ENCODE peak calls at places on chromosome 22, in nine cellular contexts. L is psoas muscle, U is transverse colon, Q is IMR-90, Y is mammary epithelial cell, J is heart left ventricle, N is brain microvascular endothelial cell, X is GM23338, G is MM.1S. T is an unnamed sample.

GRCh38 chr22:46833228-46833627 is 70.8 kb downstream of the TBC1D22A start:
- DNase-seq in L (no peak), U (no peak), Q (peak; percentile 25), Y (peak; percentile 20), J (no peak), N (peak; percentile 23), X (peak; percentile 88), G (no peak), T (no peak)

GRCh38 chr22:22037740-22038139 is 55.2 kb upstream of the TOP3B start:
- DNase-seq in L (no peak), U (no peak), Q (peak; percentile 91), Y (no peak), J (no peak), N (peak; percentile 88), X (no peak), G (no peak), T (no peak)

GRCh38 chr22:46652081-46652929 is 32.1 kb downstream of the GRAMD4 start:
- DNase-seq in L (no peak), U (peak; percentile 48), Q (peak; percentile 28), Y (no peak), J (peak; percentile 74), N (peak; percentile 48), X (no peak), G (no peak), T (no peak)

GRCh38 chr22:50505776-50506610 is 1.5 kb downstream of the LMF2 start:
- DNase-seq in L (no peak), U (no peak), Q (no peak), Y (no peak), J (no peak), N (no peak), X (no peak), G (no peak), T (peak; percentile 57)

GRCh38 chr22:23077627-23078461 is 7.5 kb downstream of the GNAZ start:
- DNase-seq in L (no peak), U (no peak), Q (no peak), Y (no peak), J (no peak), N (no peak), X (no peak), G (no peak), T (no peak)

GRCh38 chr22:27993774-27994350 is 74.8 kb upstream of the PITPNB start:
- DNase-seq in L (no peak), U (peak; percentile 4), Q (no peak), Y (no peak), J (no peak), N (no peak), X (no peak), G (no peak), T (peak; percentile 28)

GRCh38 chr22:23269441-23270211 is 89.3 kb downstream of the BCR start:
- DNase-seq in L (no peak), U (no peak), Q (no peak), Y (no peak), J (no peak), N (no peak), X (peak; percentile 83), G (no peak), T (no peak)

GRCh38 chr22:23061471-23062280 is 8.6 kb upstream of the GNAZ start:
- DNase-seq in L (no peak), U (no peak), Q (no peak), Y (no peak), J (no peak), N (no peak), X (no peak), G (no peak), T (peak; percentile 36)

GRCh38 chr22:44968736-44969135 is 41.1 kb downstream of the PHF21B start:
- DNase-seq in L (no peak), U (no peak), Q (no peak), Y (no peak), J (no peak), N (no peak), X (peak; percentile 64), G (no peak), T (no peak)

GRCh38 chr22:24957043-24957442 is 4.5 kb downstream of the KIAA1671 start:
- DNase-seq in L (no peak), U (no peak), Q (no peak), Y (peak; percentile 69), J (no peak), N (no peak), X (no peak), G (no peak), T (no peak)

GRCh38 chr22:26322179-26322905 is 106.7 kb upstream of the ASPHD2 start:
- DNase-seq in L (no peak), U (no peak), Q (peak; percentile 77), Y (peak; percentile 92), J (no peak), N (peak; percentile 71), X (no peak), G (no peak), T (peak; percentile 83)

GRCh38 chr22:28802595-28803087 is 2.3 kb upstream of the XBP1 start:
- DNase-seq in L (no peak), U (no peak), Q (no peak), Y (no peak), J (no peak), N (no peak), X (no peak), G (peak; percentile 68), T (no peak)

GRCh38 chr22:21766933-21767462 is 31.4 kb upstream of the YPEL1 start:
- DNase-seq in L (no peak), U (peak; percentile 29), Q (no peak), Y (no peak), J (no peak), N (no peak), X (no peak), G (no peak), T (no peak)

DNA sequence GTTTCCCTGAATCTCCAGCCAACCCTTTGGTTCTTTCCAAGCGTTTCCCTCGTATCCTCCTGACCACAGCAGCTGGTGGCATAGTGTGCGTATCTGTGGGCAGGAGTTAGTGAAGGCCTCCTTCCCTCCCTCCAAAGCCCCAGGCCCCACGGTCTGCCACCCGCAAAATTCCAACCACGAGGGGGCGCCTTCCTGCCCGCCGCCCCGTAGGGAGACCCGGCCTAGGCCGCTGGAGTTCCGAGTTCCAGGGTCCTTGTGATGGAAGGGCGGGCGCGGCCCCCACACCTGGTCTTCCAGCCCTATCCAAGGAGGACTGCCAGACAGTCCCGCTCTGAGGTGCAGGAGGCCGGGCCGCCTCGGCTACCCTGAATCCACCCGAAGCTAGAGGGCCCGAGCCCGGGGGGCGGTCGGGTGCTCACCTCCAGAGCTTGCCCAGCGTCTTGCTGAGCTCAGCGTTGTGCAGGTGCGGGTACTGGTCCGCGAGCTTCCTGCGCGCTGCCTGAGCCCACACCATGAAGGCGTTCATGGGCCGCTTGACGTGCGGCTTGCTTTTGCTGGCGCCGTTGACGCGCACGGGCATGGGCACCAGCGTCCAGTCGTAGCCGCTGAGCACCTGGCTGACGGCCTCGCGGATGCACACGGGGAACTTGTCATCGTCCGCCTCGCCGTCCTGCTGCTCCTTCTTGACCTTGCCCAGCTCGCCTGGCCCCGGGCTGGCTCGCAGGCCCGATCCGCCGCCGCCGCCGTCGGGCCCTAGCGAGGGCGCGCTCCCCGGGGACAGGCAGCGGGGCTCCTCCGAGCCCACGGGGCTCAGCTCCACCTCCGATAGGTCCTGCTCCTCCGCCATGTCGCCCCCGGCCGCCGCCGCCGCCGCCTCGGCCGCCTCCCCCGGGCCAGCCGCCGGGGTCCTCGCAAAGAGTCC is 1.2 kb downstream of the SOX10 start:
- DNase-seq in L (no peak), U (no peak), Q (no peak), Y (no peak), J (no peak), N (no peak), X (peak; percentile 87), G (no peak), T (no peak)
- TF ChIP-seq CTCF in L (no peak), U (no peak), Q (peak; percentile 17), Y (no peak), J (peak; percentile 21), N (peak; percentile 59), X (peak; percentile 93), G (peak; percentile 7), T (no peak)

GRCh38 chr22:32476804-32477203 is 2.2 kb downstream of the FBXO7 start:
- DNase-seq in L (no peak), U (no peak), Q (no peak), Y (no peak), J (no peak), N (no peak), X (no peak), G (no peak), T (no peak)

GRCh38 chr22:32476286-32476685 is 1.7 kb downstream of the FBXO7 start:
- DNase-seq in L (no peak), U (no peak), Q (no peak), Y (no peak), J (no peak), N (no peak), X (no peak), G (peak; percentile 55), T (no peak)

GRCh38 chr22:32474635-32475427 is at the start of gene FBXO7:
- DNase-seq in L (peak; percentile 96), U (peak; percentile 93), Q (peak; percentile 90), Y (peak; percentile 92), J (peak; percentile 93), N (peak; percentile 92), X (peak; percentile 94), G (peak; percentile 91), T (peak; percentile 82)

GRCh38 chr22:32473388-32473952 is 1.1 kb upstream of the FBXO7 start:
- DNase-seq in L (no peak), U (peak; percentile 30), Q (peak; percentile 70), Y (peak; percentile 44), J (no peak), N (peak; percentile 65), X (peak; percentile 83), G (peak; percentile 73), T (no peak)

GRCh38 chr22:32475428-32476010 is 908 bp downstream of the FBXO7 start:
- DNase-seq in L (no peak), U (peak; percentile 47), Q (no peak), Y (no peak), J (peak; percentile 31), N (no peak), X (peak; percentile 39), G (peak; percentile 61), T (no peak)
- H3K27ac ChIP-seq in L (peak overlapping the region; percentile 99), U (peak overlapping the region; percentile 97), Q (peak overlapping the region; percentile 88), Y (peak overlapping the region; percentile 87), J (peak overlapping the region; percentile 97), N (peak overlapping the region; percentile 93), X (peak overlapping the region; percentile 27), G (peak overlapping the region; percentile 88), T (peak overlapping the region; percentile 82)

GRCh38 chr22:40597541-40598453 is 38.7 kb downstream of the MRTFA start:
- DNase-seq in L (no peak), U (no peak), Q (peak; percentile 41), Y (peak; percentile 65), J (no peak), N (no peak), X (no peak), G (no peak), T (no peak)
- H3K4me3 ChIP-seq in L (peak overlapping the region; percentile 31), U (no peak overlapping the region), Q (no peak overlapping the region), Y (peak overlapping the region; percentile 27), J (no peak overlapping the region), N (no peak overlapping the region), X (no peak overlapping the region), G (no peak overlapping the region), T (no peak overlapping the region)

DNA sequence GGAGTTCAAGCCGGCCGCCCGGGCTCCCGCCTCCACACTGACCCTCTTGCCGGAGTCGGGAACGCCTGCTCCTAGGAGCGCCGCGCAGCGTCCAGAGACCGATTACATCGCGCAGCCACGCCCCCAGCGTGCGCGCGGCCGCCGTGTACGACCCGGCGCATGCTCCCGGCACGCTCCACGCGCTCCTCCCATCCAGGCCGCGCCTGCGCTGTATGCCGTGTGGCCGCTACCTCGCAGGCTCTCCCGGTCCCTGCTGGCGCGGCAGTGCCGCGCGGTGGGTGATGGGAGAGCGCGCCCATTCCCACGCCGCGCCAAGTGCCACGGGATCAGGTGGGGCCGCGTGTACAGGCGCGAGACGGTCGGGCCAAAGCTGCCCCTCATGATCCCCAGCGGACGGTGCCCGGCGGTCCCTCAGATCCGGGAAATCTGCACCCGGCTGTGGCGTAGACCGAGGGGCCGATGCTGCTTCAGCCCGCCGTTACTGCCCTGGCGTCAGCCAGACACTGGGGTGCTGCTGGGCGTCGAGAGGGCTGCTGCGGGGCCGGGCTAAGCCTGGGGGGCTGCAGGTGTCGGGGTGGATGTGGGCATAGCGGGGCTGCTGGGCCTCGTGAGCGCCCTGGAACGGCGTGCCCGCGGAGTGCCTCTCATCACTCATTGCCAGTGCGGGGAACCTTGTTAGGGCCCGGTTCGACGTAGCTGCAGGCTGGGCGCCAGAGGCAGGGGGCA is at the start of the genes GNB1L and RTL10:
- DNase-seq in L (peak; percentile 98), U (peak; percentile 98), Q (peak; percentile 96), Y (peak; percentile 96), J (peak; percentile 97), N (peak; percentile 93), X (peak; percentile 98), G (peak; percentile 98), T (peak; percentile 95)
- TF ChIP-seq CTCF in L (no peak), U (peak; percentile 16), Q (peak; percentile 27), Y (no peak), J (peak; percentile 10), N (no peak), X (no peak), G (no peak), T (peak; percentile 7)

T was measured in RWPE2.